ENCODE peak calls at places on chromosomes 7 and 10, in seven cellular contexts. C is T-helper 1 cell; E is NCI-H460; M is ureter; J is stimulated activated CD4-positive, alpha-beta T cell treated with anti-CD3 and anti-CD28 coated beads, Interleukin-12 subunit alpha, Interleukin-12 subunit beta, amount 100 ng/mL, for 48 hours; Y is fibroblast of lung; A is fibroblast of villous mesenchyme. O is an unnamed sample.

GRCh38 chr10:85429126-85429525 is 937.5 kb downstream of the GRID1 start:
- DNase-seq in C (no peak), Y (no peak), A (no peak), E (no peak), M (no peak), J (no peak), O (no peak)

GRCh38 chr10:76509501-76509900 is 1078.1 kb downstream of the LRMDA start:
- DNase-seq in E (no peak), M (no peak), A (peak; percentile 19), J (no peak), Y (peak; percentile 73), C (no peak), O (no peak)

GRCh38 chr7:50860598-50860997 is 77.9 kb upstream of the GRB10 start:
- DNase-seq in A (no peak), E (no peak), Y (no peak), M (no peak), C (no peak), J (no peak), O (no peak)

GRCh38 chr10:98376485-98376884 is 38.5 kb downstream of the PYROXD2 start:
- DNase-seq in M (no peak), E (no peak), C (no peak), A (peak; percentile 57), J (no peak), Y (peak; percentile 68), O (no peak)

GRCh38 chr7:116327751-116328150 is 117.4 kb downstream of the TES start:
- DNase-seq in A (peak; percentile 91), J (no peak), M (no peak), E (no peak), C (no peak), Y (peak; percentile 100), O (no peak)

GRCh38 chr10:79235765-79236755 is 111.2 kb upstream of the PPIF start:
- DNase-seq in C (no peak), E (no peak), J (no peak), Y (no peak), A (no peak), M (no peak), O (no peak)

GRCh38 chr7:101099969-101100781 is 14.9 kb downstream of the TRIM56 start:
- DNase-seq in A (peak; percentile 98), E (peak; percentile 96), Y (peak; percentile 99), J (peak; percentile 58), C (no peak), M (peak; percentile 96), O (no peak)

GRCh38 chr10:117980216-117980615 is 66.5 kb downstream of the RAB11FIP2 start:
- DNase-seq in M (no peak), J (no peak), A (peak; percentile 17), C (no peak), E (peak; percentile 19), Y (peak; percentile 85), O (no peak)

GRCh38 chr7:44602576-44602910 is 3.9 kb upstream of the OGDH start:
- DNase-seq in Y (no peak), J (no peak), A (no peak), C (no peak), M (no peak), E (no peak), O (no peak)

GRCh38 chr10:92598321-92598720 is 5.4 kb downstream of the KIF11 start:
- DNase-seq in A (peak; percentile 35), C (no peak), M (no peak), J (no peak), Y (no peak), E (no peak), O (no peak)

GRCh38 chr10:113539789-113540188 is 13.1 kb upstream of the HABP2 start:
- DNase-seq in C (no peak), Y (peak; percentile 67), J (no peak), M (no peak), E (no peak), A (peak; percentile 18), O (no peak)

GRCh38 chr7:102061354-102061945 is 225.2 kb upstream of the SH2B2 start:
- DNase-seq in A (no peak), E (no peak), Y (no peak), J (no peak), C (no peak), M (no peak), O (no peak)

GRCh38 chr10:93452143-93452542 is 30.0 kb downstream of the MYOF start:
- DNase-seq in A (no peak), M (no peak), J (no peak), C (no peak), Y (peak; percentile 54), E (no peak), O (no peak)

GRCh38 chr10:124545346-124545745 is 83.7 kb downstream of the LHPP start:
- DNase-seq in M (no peak), C (no peak), J (no peak), E (no peak), A (no peak), Y (no peak), O (peak; percentile 45)

GRCh38 chr7:157032128-157032527 is 21.7 kb upstream of the MNX1 start:
- DNase-seq in A (no peak), C (no peak), Y (no peak), J (no peak), M (no peak), E (no peak), O (no peak)

GRCh38 chr10:3698312-3698711 is 86.7 kb downstream of the KLF6 start:
- DNase-seq in C (no peak), J (no peak), M (no peak), E (no peak), A (no peak), Y (no peak), O (no peak)

GRCh38 chr10:124152781-124153600 is 59.6 kb upstream of the CHST15 start:
- DNase-seq in M (peak; percentile 63), Y (peak; percentile 96), A (peak; percentile 86), E (peak; percentile 97), J (peak; percentile 34), C (no peak), O (peak; percentile 92)

GRCh38 chr7:139629392-139630082 is 106.1 kb downstream of the CLEC2L start:
- DNase-seq in M (no peak), A (no peak), C (no peak), Y (no peak), J (no peak), E (no peak), O (no peak)

GRCh38 chr7:935321-936130 is 19.0 kb downstream of the ADAP1 start:
- DNase-seq in A (no peak), Y (no peak), M (no peak), E (no peak), C (no peak), J (no peak), O (no peak)

GRCh38 chr10:36591436-36591835 is 534.0 kb upstream of the ANKRD30A start:
- DNase-seq in Y (no peak), M (no peak), A (no peak), C (no peak), J (no peak), E (no peak), O (no peak)

GRCh38 chr7:69457912-69458491 is 140.3 kb upstream of the AUTS2 start:
- DNase-seq in M (no peak), A (no peak), Y (peak; percentile 79), E (no peak), J (no peak), C (no peak), O (peak; percentile 72)

GRCh38 chr10:7872041-7872442 is 53.7 kb downstream of the TAF3 start:
- DNase-seq in E (peak; percentile 13), A (peak; percentile 30), Y (no peak), J (no peak), M (no peak), C (no peak), O (peak; percentile 24)

GRCh38 chr10:48383393-48383792 is 76.9 kb downstream of the MAPK8 start:
- DNase-seq in Y (peak; percentile 54), J (no peak), M (no peak), E (no peak), A (peak; percentile 47), C (no peak), O (no peak)

GRCh38 chr7:69703099-69703498 is 104.8 kb downstream of the AUTS2 start:
- DNase-seq in J (no peak), E (no peak), M (no peak), Y (peak; percentile 75), A (no peak), C (no peak), O (no peak)

O was measured in NCI-H2081.